ENCODE peak calls at places on chromosomes 12 and 14, in eight cellular contexts. B is thoracic aorta, L is fibroblast of lung, M is right atrium auricular region, V is foreskin fibroblast, T is pancreas, Y is Calu3, C is coronary artery. O is an unnamed sample.
A peak's percentile ranks its signal among the peaks of the same experiment; 100 is the strongest.

GRCh38 chr14:96135285-96135684 is 69.4 kb upstream of the BDKRB2 start:
- DNase-seq in B (no peak), L (peak; percentile 87), M (no peak), V (no peak), T (no peak), Y (peak; percentile 45), C (no peak), O (no peak)

GRCh38 chr12:7108928-7109920 is at the start of gene C1RL:
- DNase-seq in B (peak; percentile 82), L (peak; percentile 76), M (peak; percentile 97), V (peak; percentile 83), T (peak; percentile 94), Y (peak; percentile 92), C (peak; percentile 95), O (peak; percentile 80)

GRCh38 chr12:11731455-11731854 is 82.0 kb downstream of the ETV6 start:
- DNase-seq in B (no peak), L (peak; percentile 85), M (no peak), V (no peak), T (no peak), Y (no peak), C (no peak), O (no peak)

GRCh38 chr14:99686557-99687283 is 2.6 kb downstream of the CYP46A1 start:
- DNase-seq in B (no peak), L (no peak), M (peak; percentile 43), V (no peak), T (no peak), Y (no peak), C (no peak), O (no peak)

GRCh38 chr12:44696542-44696941 is 179.6 kb downstream of the NELL2 start:
- DNase-seq in B (no peak), L (no peak), M (no peak), V (no peak), T (no peak), Y (no peak), C (no peak), O (no peak)

GRCh38 chr12:40793471-40793870 is 101.2 kb downstream of the CNTN1 start:
- DNase-seq in B (no peak), L (no peak), M (no peak), V (no peak), T (no peak), Y (no peak), C (no peak), O (no peak)

GRCh38 chr14:50285861-50286260 is 26.2 kb downstream of the L2HGDH start:
- DNase-seq in B (no peak), L (no peak), M (no peak), V (no peak), T (no peak), Y (no peak), C (no peak), O (no peak)

GRCh38 chr12:120247621-120248030 is 17.9 kb downstream of the PXN start:
- DNase-seq in B (no peak), L (peak; percentile 77), M (no peak), V (peak; percentile 92), T (no peak), Y (no peak), C (no peak), O (no peak)

GRCh38 chr12:108734200-108734906 is 3.0 kb upstream of the CORO1C start:
- DNase-seq in B (peak; percentile 10), L (peak; percentile 96), M (no peak), V (peak; percentile 94), T (no peak), Y (peak; percentile 89), C (no peak), O (no peak)

GRCh38 chr12:89977356-89978185 is 268.9 kb upstream of the ATP2B1 start:
- DNase-seq in B (no peak), L (peak; percentile 41), M (no peak), V (no peak), T (no peak), Y (no peak), C (no peak), O (no peak)

GRCh38 chr12:98954506-98954905 is 309.4 kb downstream of the APAF1 start:
- DNase-seq in B (no peak), L (no peak), M (no peak), V (no peak), T (no peak), Y (no peak), C (no peak), O (no peak)

GRCh38 chr12:98951401-98951800 is 306.3 kb downstream of the APAF1 start:
- DNase-seq in B (no peak), L (no peak), M (no peak), V (no peak), T (no peak), Y (no peak), C (no peak), O (no peak)

DNA sequence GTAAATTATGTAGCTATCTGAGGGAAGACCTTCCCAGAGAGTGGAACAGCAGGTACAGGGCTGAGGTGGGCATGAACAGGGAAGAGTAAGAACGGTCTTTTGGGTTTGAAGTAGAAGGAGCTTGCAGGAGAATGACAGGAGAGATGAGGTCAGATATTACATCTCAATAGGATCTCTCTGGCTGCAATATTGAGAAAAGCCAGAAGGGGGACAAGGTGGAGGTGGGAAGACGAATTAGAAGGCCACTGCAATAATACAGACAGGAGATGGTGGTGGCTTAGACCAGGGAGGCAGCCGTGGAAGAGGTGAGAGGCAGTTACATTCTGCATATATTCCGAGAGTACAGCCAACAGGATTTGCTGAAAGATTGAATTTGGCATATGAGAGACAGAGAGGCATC is 310.2 kb downstream of the APAF1 start:
- DNase-seq in B (no peak), L (no peak), M (no peak), V (no peak), T (no peak), Y (peak; percentile 54), C (no peak), O (no peak)
- TF ChIP-seq CTCF in B (no peak), L (peak; percentile 26), M (no peak), V (no peak), T (no peak), Y (peak; percentile 50), C (no peak), O (no peak)

DNA sequence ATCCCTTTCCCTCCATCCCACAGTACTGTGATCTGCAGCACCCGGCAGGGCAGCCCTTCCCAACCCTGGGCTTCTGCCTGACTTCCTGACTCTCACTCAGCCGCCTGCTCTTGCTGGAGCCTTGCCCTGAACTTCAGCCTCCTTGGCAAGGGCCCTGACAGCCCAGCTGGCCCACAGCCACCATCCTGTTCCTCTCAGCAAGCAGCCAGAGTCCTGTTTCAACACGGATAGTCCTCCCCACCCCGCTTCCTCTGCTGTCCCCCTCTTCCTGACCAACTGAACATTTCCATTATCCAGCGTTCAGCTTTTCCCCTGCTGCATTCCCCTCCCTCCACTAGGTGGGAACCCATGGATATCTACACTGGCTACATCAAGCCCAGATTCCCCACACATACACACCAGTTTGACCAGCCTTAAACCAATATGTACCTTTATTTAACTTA is 74.0 kb upstream of the MDM1 start:
- DNase-seq in B (peak; percentile 19), L (peak; percentile 84), M (peak; percentile 97), V (peak; percentile 88), T (peak; percentile 94), Y (peak; percentile 60), C (peak; percentile 96), O (no peak)
- TF ChIP-seq CTCF in B (peak; percentile 33), L (peak; percentile 62), M (no peak), V (peak; percentile 57), T (no peak), Y (no peak), C (no peak), O (no peak)

DNA sequence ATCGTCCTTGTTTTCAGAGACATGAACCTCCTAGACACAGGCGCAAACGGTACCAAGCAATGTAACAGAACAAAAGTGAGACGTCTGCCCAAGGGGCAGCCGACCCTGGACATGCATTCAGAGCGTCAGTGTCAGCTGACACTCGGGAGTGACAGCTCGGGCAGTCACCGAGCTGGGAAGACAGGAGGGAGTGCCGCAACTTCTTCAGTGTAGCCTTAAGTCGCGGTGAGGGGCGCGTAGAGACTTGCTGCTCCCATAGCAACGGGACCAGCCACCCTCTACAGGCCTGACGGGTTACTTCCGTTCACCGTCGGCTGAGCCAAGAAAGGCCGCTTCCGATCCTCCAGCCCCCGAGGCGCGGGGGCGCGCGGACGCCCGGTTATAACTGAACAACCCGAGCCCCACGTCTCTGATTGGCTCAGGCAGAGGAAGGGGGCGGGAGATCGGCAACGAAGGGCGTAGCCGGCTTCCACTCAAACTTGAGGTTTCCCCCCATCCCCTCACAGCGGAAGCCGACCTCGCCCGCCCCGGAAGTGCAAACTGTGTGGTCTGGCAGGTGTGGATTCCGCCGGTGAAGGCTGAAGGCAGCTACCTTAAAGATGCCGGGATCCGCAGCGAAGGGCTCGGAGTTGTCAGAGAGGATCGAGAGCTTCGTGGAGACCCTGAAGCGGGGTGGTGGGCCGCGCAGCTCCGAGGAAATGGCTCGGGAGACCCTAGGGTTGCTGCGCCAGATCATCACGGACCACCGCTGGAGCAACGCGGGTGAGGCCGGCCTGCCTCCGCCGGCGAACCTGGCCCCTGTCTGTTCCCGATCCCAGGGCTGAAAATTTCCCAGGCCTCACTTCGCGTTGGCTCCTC is at the start of gene EIF2B2:
- DNase-seq in B (peak; percentile 93), L (peak; percentile 95), M (peak; percentile 98), V (peak; percentile 93), T (peak; percentile 98), Y (peak; percentile 98), C (peak; percentile 99), O (peak; percentile 97)
- TF ChIP-seq CTCF in B (peak; percentile 23), L (no peak), M (no peak), V (no peak), T (no peak), Y (no peak), C (no peak), O (no peak)

GRCh38 chr14:88233915-88234314 is 89.2 kb downstream of the KCNK10 start:
- DNase-seq in B (no peak), L (no peak), M (no peak), V (no peak), T (no peak), Y (peak; percentile 24), C (no peak), O (no peak)
- TF ChIP-seq CTCF in B (no peak), L (no peak), M (no peak), V (no peak), T (no peak), Y (peak; percentile 17), C (no peak), O (no peak)

O was measured in natural killer cell.